ENCODE peak calls at places on chromosomes 7 and 10, in four cellular contexts. P is astrocyte, N is IMR-90, G is ovary. M is an unnamed sample. For H3K4me1, the result is how much of the 10 kb centered on the place peaks cover.

GRCh38 chr10:12727832-12728215 is 273.7 kb downstream of the CCDC3 start:
- DNase-seq in P (peak), N (no peak), G (no peak), M (no peak)

GRCh38 chr7:113015038-113015645 is 71.5 kb downstream of the GPR85 start:
- DNase-seq in P (peak), N (peak), G (no peak), M (no peak)

GRCh38 chr10:50224330-50224952 is 26.9 kb downstream of the ASAH2 start:
- DNase-seq in P (peak), N (peak), G (no peak), M (no peak)

GRCh38 chr7:80145780-80146422 is 11.3 kb downstream of the GNAI1 start:
- DNase-seq in P (peak), N (peak), G (no peak), M (no peak)

GRCh38 chr10:24444337-24444736 is 235.4 kb downstream of the KIAA1217 start:
- DNase-seq in P (peak), N (peak), G (no peak), M (no peak)

GRCh38 chr10:35487336-35488034 is 117.7 kb upstream of the GJD4 start:
- DNase-seq in P (peak), N (peak), G (no peak), M (no peak)

GRCh38 chr10:102065561-102066420 is 642 bp downstream of the HPS6 start:
- DNase-seq in P (no peak), N (peak), G (peak), M (peak)

GRCh38 chr7:117071597-117071996 is 118.3 kb downstream of the ST7 start:
- DNase-seq in P (no peak), N (no peak), G (no peak), M (no peak)

GRCh38 chr7:105364748-105365147 is 24.0 kb downstream of the SRPK2 start:
- DNase-seq in P (no peak), N (no peak), G (no peak), M (no peak)

GRCh38 chr7:28729685-28730084 is 228.4 kb downstream of the TRIL start:
- DNase-seq in P (peak), N (peak), G (no peak), M (no peak)

GRCh38 chr10:1488970-1489548 is 248.3 kb downstream of the ADARB2 start:
- DNase-seq in P (no peak), N (no peak), G (no peak), M (no peak)

GRCh38 chr10:73099141-73099540 is 2.5 kb upstream of the P4HA1 start:
- DNase-seq in P (no peak), N (no peak), G (no peak), M (no peak)

GRCh38 chr7:151088019-151088855 is 2.0 kb downstream of the AGAP3 start:
- DNase-seq in P (no peak), N (no peak), G (no peak), M (no peak)

GRCh38 chr7:155205368-155206285 is 92.1 kb upstream of the INSIG1 start:
- DNase-seq in P (peak), N (peak), G (peak), M (peak)

GRCh38 chr10:132282667-132283603 is 24.8 kb downstream of the STK32C start:
- DNase-seq in P (no peak), N (no peak), G (no peak), M (peak)

GRCh38 chr7:67777119-67777518 is 780.5 kb downstream of the TYW1 start:
- DNase-seq in P (no peak), N (no peak), G (no peak), M (no peak)
- H3K4me1 ChIP-seq in P (under half), N (under half), G (under half), M (under half)

GRCh38 chr7:110432061-110432553 is 658.8 kb upstream of the LRRN3 start:
- DNase-seq in P (no peak), N (no peak), G (no peak), M (no peak)
- H3K4me3 ChIP-seq in P (no peak), N (no peak), G (no peak), M (no peak)

DNA sequence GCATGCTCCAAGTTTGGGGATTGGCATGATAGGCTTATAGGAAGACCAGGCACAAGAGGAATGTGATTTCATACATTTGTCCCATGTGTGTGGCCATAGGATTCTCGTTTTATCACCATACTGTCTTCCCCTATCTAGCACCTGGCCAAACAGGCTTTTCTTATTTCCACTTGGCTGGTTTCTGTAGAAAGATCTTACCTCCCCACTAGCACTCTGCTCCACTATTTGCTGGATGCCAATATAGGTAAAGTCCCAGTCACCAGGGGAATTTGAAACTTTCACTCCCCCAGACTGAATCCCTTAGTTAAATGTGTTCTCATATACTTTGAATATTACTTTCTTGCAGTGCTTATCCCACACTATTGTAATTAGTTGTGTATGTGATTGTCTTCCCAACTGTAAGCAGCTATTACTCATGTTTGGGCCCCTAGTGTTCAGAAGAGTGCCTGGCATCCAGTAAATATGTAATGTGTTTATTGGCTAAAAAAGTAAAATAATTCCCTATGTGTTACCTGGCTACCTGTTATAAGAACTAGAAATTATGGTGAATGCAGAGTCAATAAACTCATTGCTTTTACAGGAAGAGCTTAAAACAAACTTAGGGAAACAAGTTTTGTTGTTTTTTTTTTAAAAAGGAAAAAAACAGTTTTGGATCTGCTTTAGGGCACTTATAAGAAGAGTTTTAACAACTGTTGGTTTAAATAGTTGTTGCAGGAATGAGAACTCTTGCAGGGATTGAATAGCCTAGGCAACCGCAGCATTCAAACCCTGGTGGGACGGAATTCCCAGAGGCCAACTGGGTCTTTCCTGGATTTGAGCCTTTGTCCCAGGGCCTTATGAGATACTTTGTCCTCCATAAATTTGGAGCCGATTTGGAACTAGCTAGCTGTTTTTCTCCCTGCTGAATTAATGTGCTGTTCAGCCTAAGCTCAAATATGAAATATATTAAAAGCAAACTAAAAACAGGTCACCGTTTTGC is 109.2 kb downstream of the LRMDA start:
- DNase-seq in P (no peak), N (no peak), G (no peak), M (no peak)
- TF ChIP-seq CTCF in P (no peak), N (no peak), G (no peak), M (no peak)

DNA sequence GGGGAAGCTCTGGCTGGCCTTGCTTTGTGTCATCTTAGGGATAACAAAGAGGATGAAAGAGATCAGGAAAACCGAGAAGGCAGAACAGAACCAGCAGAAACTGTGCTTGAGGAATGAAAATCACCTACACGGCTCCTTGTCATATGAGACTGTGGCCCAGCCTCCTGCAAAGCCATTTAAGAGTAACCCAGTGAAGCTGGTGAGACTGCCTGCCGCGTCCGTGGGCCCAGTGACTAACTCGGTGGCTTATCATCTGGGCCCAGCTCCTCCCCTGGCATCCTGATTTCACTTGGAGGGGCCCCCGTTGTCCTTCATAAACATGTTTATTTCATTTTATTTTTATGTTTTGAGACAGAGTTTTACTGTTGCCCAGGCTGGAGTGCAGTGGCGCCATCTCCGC is 30.7 kb downstream of the HTRA1 start:
- DNase-seq in P (no peak), N (no peak), G (no peak), M (no peak)
- H3K4me1 ChIP-seq in P (half or more), N (under half), G (under half), M (under half)

GRCh38 chr10:31851216-31851615 is 77.4 kb downstream of the ARHGAP12 start:
- DNase-seq in P (no peak), N (no peak), G (no peak), M (no peak)

GRCh38 chr10:31855033-31855432 is 73.6 kb downstream of the ARHGAP12 start:
- DNase-seq in P (no peak), N (no peak), G (no peak), M (no peak)

DNA sequence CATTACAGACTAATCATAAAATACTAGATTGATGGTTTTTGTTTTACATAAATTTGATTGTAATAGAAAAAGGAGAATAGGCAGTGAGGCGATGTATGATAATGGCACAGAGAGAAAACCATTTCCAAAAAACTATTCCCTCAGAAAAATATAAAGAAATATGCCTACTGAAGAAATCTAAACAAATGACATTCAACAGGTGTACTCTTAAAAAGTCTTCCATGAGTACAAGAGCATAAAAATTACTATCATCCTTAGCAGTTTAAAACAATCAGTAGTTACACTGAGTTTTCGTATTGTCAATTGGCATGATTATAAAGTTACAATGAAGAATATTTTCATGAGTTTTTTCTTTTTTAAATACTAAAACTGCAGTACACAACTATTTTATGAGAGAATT is 75.0 kb downstream of the ARHGAP12 start:
- DNase-seq in P (no peak), N (no peak), G (no peak), M (no peak)
- H3K4me3 ChIP-seq in P (no peak), N (no peak), G (no peak), M (no peak)

M was measured in right lobe of liver.